ENCODE peak calls at places on chromosomes 3 and 15, in eight cellular contexts. T is cardiac fibroblast, Q is GM23338, L is lower lobe of right lung, G is GM13977, K is cardiac muscle cell, S is fibroblast of villous mesenchyme, A is bronchial epithelial cell. J is an unnamed sample.
A peak's percentile ranks its signal among the peaks of the same experiment; 100 is the strongest.

GRCh38 chr3:98109789-98110188 is 20.7 kb upstream of the OR5H1 start:
- DNase-seq in G (no peak), Q (no peak), K (no peak), A (no peak), T (no peak), S (no peak), L (no peak), J (no peak)

GRCh38 chr3:58051196-58051595 is 43.0 kb downstream of the FLNB start:
- DNase-seq in K (no peak), A (peak; percentile 90), L (peak; percentile 79), Q (no peak), T (peak; percentile 93), G (no peak), S (peak; percentile 90), J (no peak)

GRCh38 chr15:84834227-84834955 is 17.2 kb downstream of the ALPK3 start:
- DNase-seq in S (no peak), Q (no peak), G (no peak), K (no peak), A (no peak), L (no peak), T (no peak), J (no peak)

GRCh38 chr15:37137221-37137620 is 36.9 kb upstream of the MEIS2 start:
- DNase-seq in G (no peak), A (no peak), T (no peak), L (no peak), K (no peak), S (no peak), Q (no peak), J (no peak)

GRCh38 chr15:74997161-74997942 is 2.0 kb downstream of the SCAMP5 start:
- DNase-seq in Q (no peak), L (no peak), A (no peak), G (no peak), T (no peak), S (no peak), K (no peak), J (no peak)

GRCh38 chr15:39585394-39585841 is 4.5 kb downstream of the THBS1 start:
- DNase-seq in T (no peak), L (no peak), S (peak; percentile 25), A (peak; percentile 19), Q (no peak), K (no peak), G (no peak), J (no peak)

GRCh38 chr3:69051796-69052566 is at the start of gene TMF1:
- DNase-seq in A (peak; percentile 99), L (peak; percentile 99), T (peak; percentile 99), Q (peak; percentile 100), K (peak; percentile 100), S (peak; percentile 99), G (peak; percentile 88), J (peak; percentile 95)

GRCh38 chr15:20645956-20646355 is 104.4 kb upstream of the GOLGA6L6 start:
- DNase-seq in G (no peak), Q (no peak), S (peak; percentile 24), A (no peak), T (no peak), L (peak; percentile 90), K (no peak), J (peak; percentile 46)

GRCh38 chr3:113097821-113098516 is 107.2 kb downstream of the GTPBP8 start:
- DNase-seq in K (no peak), S (peak; percentile 76), A (peak; percentile 75), T (peak; percentile 84), G (no peak), L (no peak), Q (no peak), J (no peak)

GRCh38 chr15:57456559-57456958 is 80.3 kb downstream of the CGNL1 start:
- DNase-seq in A (no peak), K (no peak), S (no peak), T (no peak), L (no peak), G (no peak), Q (no peak), J (no peak)

GRCh38 chr15:73539726-73540125 is 93.5 kb downstream of the NPTN start:
- DNase-seq in G (no peak), S (peak; percentile 7), L (no peak), T (no peak), K (no peak), A (no peak), Q (no peak), J (no peak)

GRCh38 chr15:57505056-57505713 is 86.5 kb upstream of the MYZAP start:
- DNase-seq in Q (no peak), L (no peak), G (no peak), T (peak; percentile 36), S (no peak), A (peak; percentile 72), K (no peak), J (no peak)

GRCh38 chr3:21705769-21706168 is 45.2 kb downstream of the ZNF385D start:
- DNase-seq in L (no peak), S (peak; percentile 30), A (peak; percentile 90), K (no peak), Q (no peak), T (peak; percentile 85), G (no peak), J (no peak)

GRCh38 chr3:171654809-171655208 is 155.5 kb downstream of the PLD1 start:
- DNase-seq in G (no peak), S (peak; percentile 21), Q (no peak), T (peak; percentile 59), L (no peak), K (no peak), A (peak; percentile 90), J (no peak)

GRCh38 chr15:82647045-82647834 is at the start of gene CPEB1:
- DNase-seq in G (peak; percentile 74), S (peak; percentile 16), A (no peak), K (peak; percentile 45), T (peak; percentile 27), L (peak; percentile 51), Q (peak; percentile 75), J (no peak)

GRCh38 chr15:74170845-74171578 is 2.5 kb upstream of the ISLR start:
- DNase-seq in K (no peak), L (peak; percentile 15), S (no peak), Q (no peak), G (peak; percentile 8), T (no peak), A (no peak), J (no peak)

GRCh38 chr3:191369081-191370010 is 39.0 kb upstream of the UTS2B start:
- DNase-seq in A (no peak), G (no peak), S (peak; percentile 80), L (no peak), Q (peak; percentile 37), K (no peak), T (peak; percentile 49), J (no peak)

GRCh38 chr3:157856078-157856939 is 249.9 kb downstream of the SHOX2 start:
- DNase-seq in K (no peak), T (peak; percentile 3), G (no peak), Q (no peak), S (peak; percentile 11), A (peak; percentile 84), L (no peak), J (no peak)

GRCh38 chr3:40985195-40985594 is 214.1 kb upstream of the CTNNB1 start:
- DNase-seq in K (peak; percentile 6), T (no peak), L (no peak), G (no peak), Q (no peak), A (peak; percentile 25), S (no peak), J (no peak)

GRCh38 chr3:187101184-187102072 is 37.9 kb downstream of the RPL39L start:
- DNase-seq in L (peak; percentile 70), Q (no peak), A (peak; percentile 14), S (peak; percentile 88), T (peak; percentile 77), K (peak; percentile 30), G (peak; percentile 15), J (peak; percentile 41)

GRCh38 chr3:42492508-42493080 is 9.8 kb upstream of the VIPR1 start:
- DNase-seq in L (no peak), G (no peak), A (no peak), S (no peak), Q (no peak), T (no peak), K (no peak), J (no peak)

GRCh38 chr3:20043398-20043797 is 3.2 kb downstream of the KAT2B start:
- DNase-seq in A (no peak), Q (no peak), G (no peak), S (peak; percentile 71), T (peak; percentile 43), L (peak; percentile 92), K (no peak), J (peak; percentile 31)

GRCh38 chr3:71499477-71499876 is 84.1 kb downstream of the FOXP1 start:
- DNase-seq in T (no peak), A (no peak), S (no peak), L (no peak), K (no peak), G (no peak), Q (no peak), J (no peak)

GRCh38 chr3:115876860-115877646 is 253.7 kb downstream of the GAP43 start:
- DNase-seq in A (no peak), K (no peak), T (no peak), S (peak; percentile 12), Q (no peak), L (no peak), G (no peak), J (no peak)

GRCh38 chr3:120145498-120146285 is 51.4 kb upstream of the GSK3B start:
- DNase-seq in A (peak; percentile 99), S (peak; percentile 89), K (no peak), Q (no peak), T (peak; percentile 66), L (no peak), G (peak; percentile 36), J (no peak)

GRCh38 chr15:33152502-33153109 is 41.9 kb downstream of the FMN1 start:
- DNase-seq in K (no peak), A (peak; percentile 72), G (no peak), T (peak; percentile 49), S (peak; percentile 37), L (no peak), Q (no peak), J (no peak)

GRCh38 chr3:18556503-18556902 is 131.4 kb upstream of the SATB1 start:
- DNase-seq in L (no peak), S (no peak), A (peak; percentile 37), G (no peak), T (no peak), K (no peak), Q (no peak), J (peak; percentile 34)

GRCh38 chr3:44988073-44988472 is 12.0 kb downstream of the EXOSC7 start:
- DNase-seq in G (peak; percentile 43), K (no peak), T (peak; percentile 28), S (no peak), Q (peak; percentile 47), A (no peak), L (no peak), J (no peak)
- TF ChIP-seq CTCF in G (peak; percentile 27), K (peak; percentile 60), T (peak; percentile 56), S (peak; percentile 56), Q (peak; percentile 55), A (peak; percentile 9), L (peak; percentile 30), J (peak; percentile 45)

GRCh38 chr3:193592841-193593665 is at the start of gene OPA1:
- DNase-seq in S (peak; percentile 99), A (peak; percentile 95), T (peak; percentile 99), Q (peak; percentile 100), G (peak; percentile 95), L (peak; percentile 99), K (peak; percentile 100), J (peak; percentile 86)
- TF ChIP-seq CTCF in S (peak; percentile 18), A (peak; percentile 20), T (no peak), Q (peak; percentile 17), G (no peak), L (peak; percentile 23), K (peak; percentile 23), J (no peak)

GRCh38 chr3:101501783-101502182 is 11.2 kb downstream of the SENP7 start:
- DNase-seq in G (no peak), K (no peak), T (no peak), L (no peak), Q (no peak), A (no peak), S (no peak), J (no peak)
- TF ChIP-seq CTCF in G (no peak), K (no peak), T (no peak), L (no peak), Q (no peak), A (no peak), S (no peak), J (no peak)

GRCh38 chr3:14507345-14507741 is 32.8 kb downstream of the GRIP2 start:
- DNase-seq in G (no peak), Q (no peak), S (no peak), K (no peak), A (no peak), T (no peak), L (no peak), J (no peak)
- TF ChIP-seq CTCF in G (no peak), Q (no peak), S (no peak), K (no peak), A (no peak), T (no peak), L (no peak), J (no peak)

J was measured in natural killer cell.